ENCODE peak calls at places on chromosomes 3 and 15, in eight cellular contexts. R, O, P, D, E, L, Q and Y are unnamed samples.
A peak's percentile ranks its signal among the peaks of the same experiment; 100 is the strongest.

GRCh38 chr15:73927476-73928240 is 1.4 kb downstream of the LOXL1 start:
- DNase-seq in R (peak; percentile 72), O (peak; percentile 82), P (peak; percentile 83), D (peak; percentile 77), E (peak; percentile 68), L (peak; percentile 73), Q (no peak), Y (peak; percentile 82)

GRCh38 chr3:141360888-141361598 is 7.3 kb upstream of the ZBTB38 start:
- DNase-seq in R (no peak), O (no peak), P (no peak), D (no peak), E (no peak), L (no peak), Q (no peak), Y (no peak)

GRCh38 chr3:47899495-47900108 is 96.7 kb downstream of the DHX30 start:
- DNase-seq in R (no peak), O (no peak), P (no peak), D (no peak), E (no peak), L (no peak), Q (no peak), Y (no peak)

GRCh38 chr15:74244818-74245341 is 8.8 kb downstream of the CCDC33 start:
- DNase-seq in R (no peak), O (no peak), P (no peak), D (no peak), E (no peak), L (no peak), Q (no peak), Y (no peak)

GRCh38 chr3:131714585-131715220 is 211.9 kb upstream of the MRPL3 start:
- DNase-seq in R (no peak), O (no peak), P (no peak), D (no peak), E (no peak), L (no peak), Q (no peak), Y (no peak)

GRCh38 chr15:100987143-100987542 is 68.0 kb downstream of the LRRK1 start:
- DNase-seq in R (no peak), O (no peak), P (no peak), D (no peak), E (no peak), L (no peak), Q (no peak), Y (no peak)

GRCh38 chr3:191761906-191762305 is 300.9 kb downstream of the PYDC2 start:
- DNase-seq in R (no peak), O (no peak), P (no peak), D (no peak), E (no peak), L (no peak), Q (no peak), Y (no peak)

GRCh38 chr3:54817628-54818027 is 110.2 kb downstream of the LRTM1 start:
- DNase-seq in R (no peak), O (no peak), P (no peak), D (no peak), E (no peak), L (no peak), Q (no peak), Y (no peak)

GRCh38 chr3:143795849-143796248 is 52.4 kb downstream of the SLC9A9 start:
- DNase-seq in R (no peak), O (no peak), P (no peak), D (no peak), E (no peak), L (no peak), Q (no peak), Y (no peak)
- H3K4me3 ChIP-seq in R (no peak overlapping the region), O (no peak overlapping the region), P (no peak overlapping the region), D (no peak overlapping the region), E (no peak overlapping the region), L (no peak overlapping the region), Q (no peak overlapping the region), Y (no peak overlapping the region)

GRCh38 chr15:99085413-99086326 is 19.2 kb upstream of the SYNM start:
- DNase-seq in R (no peak), O (no peak), P (no peak), D (no peak), E (no peak), L (no peak), Q (no peak), Y (peak; percentile 58)
- H3K27me3 ChIP-seq in R (no peaks in the 10 kb centered on the region), O (no peaks in the 10 kb centered on the region), P (no peaks in the 10 kb centered on the region), D (no peaks in the 10 kb centered on the region), E (no peaks in the 10 kb centered on the region), L (no peaks in the 10 kb centered on the region), Q (no peaks in the 10 kb centered on the region), Y (no peaks in the 10 kb centered on the region)

GRCh38 chr3:196996454-196997265 is 28.0 kb upstream of the PIGZ start:
- DNase-seq in R (peak; percentile 36), O (no peak), P (no peak), D (no peak), E (no peak), L (no peak), Q (no peak), Y (no peak)

GRCh38 chr3:196997311-196997710 is 28.7 kb upstream of the PIGZ start:
- DNase-seq in R (peak; percentile 35), O (no peak), P (no peak), D (no peak), E (no peak), L (no peak), Q (no peak), Y (no peak)

GRCh38 chr3:196995027-196995426 is 26.4 kb upstream of the PIGZ start:
- DNase-seq in R (no peak), O (no peak), P (no peak), D (no peak), E (no peak), L (no peak), Q (no peak), Y (no peak)

GRCh38 chr3:196994056-196994455 is 25.4 kb upstream of the PIGZ start:
- DNase-seq in R (peak; percentile 18), O (no peak), P (no peak), D (no peak), E (no peak), L (no peak), Q (no peak), Y (no peak)

DNA sequence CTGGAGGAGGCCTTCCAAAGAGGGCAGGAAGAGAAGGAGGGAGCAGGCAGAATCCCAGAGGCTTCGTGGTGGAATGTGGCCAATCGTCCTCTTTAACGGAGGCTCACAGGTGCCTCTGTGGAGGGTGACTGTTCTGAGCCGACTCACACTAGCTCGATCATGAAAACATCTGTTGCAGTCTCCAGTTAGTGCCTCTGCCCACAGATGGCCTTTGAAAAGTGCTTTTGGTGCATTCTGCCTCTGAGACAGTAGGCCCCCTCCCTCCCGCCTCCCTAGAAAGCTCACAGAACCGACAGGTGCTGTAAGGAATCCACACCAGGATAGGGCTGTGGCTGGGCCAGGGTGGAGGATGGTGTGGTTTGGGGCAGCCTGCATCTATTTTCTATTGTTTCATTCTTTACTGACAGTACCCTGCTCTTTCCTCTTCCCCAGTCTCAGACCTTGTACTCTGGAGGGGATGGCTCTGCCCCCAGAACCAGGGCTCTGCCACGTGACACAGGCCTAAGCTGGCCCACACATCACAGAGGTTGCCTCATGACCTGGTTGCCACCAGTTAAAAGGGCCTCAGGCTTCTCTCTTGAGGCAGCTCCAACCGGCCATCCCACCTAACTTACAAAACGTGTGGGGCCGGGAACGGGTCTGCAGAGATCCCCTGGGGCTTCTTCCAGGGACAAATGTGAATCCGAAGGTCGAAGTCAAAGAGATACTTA is 27.2 kb upstream of the PIGZ start:
- DNase-seq in R (peak; percentile 27), O (no peak), P (no peak), D (no peak), E (no peak), L (peak; percentile 23), Q (peak; percentile 34), Y (no peak)
- H3K4me3 ChIP-seq in R (no peak overlapping the region), O (no peak overlapping the region), P (no peak overlapping the region), D (no peak overlapping the region), E (no peak overlapping the region), L (no peak overlapping the region), Q (no peak overlapping the region), Y (no peak overlapping the region)

GRCh38 chr3:128469584-128469983 is 2.9 kb upstream of the DNAJB8 start:
- DNase-seq in R (no peak), O (no peak), P (no peak), D (no peak), E (no peak), L (no peak), Q (no peak), Y (no peak)
- H3K27me3 ChIP-seq in R (no peaks in the 10 kb centered on the region), O (peaks cover 83% of the 10 kb centered on the region), P (no peaks in the 10 kb centered on the region), D (no peaks in the 10 kb centered on the region), E (no peaks in the 10 kb centered on the region), L (peaks cover 34% of the 10 kb centered on the region), Q (no peaks in the 10 kb centered on the region), Y (no peaks in the 10 kb centered on the region)

GRCh38 chr3:16040991-16041390 is 133.5 kb upstream of the GALNT15 start:
- DNase-seq in R (no peak), O (no peak), P (no peak), D (no peak), E (no peak), L (no peak), Q (no peak), Y (no peak)
- H3K4me3 ChIP-seq in R (no peak overlapping the region), O (no peak overlapping the region), P (no peak overlapping the region), D (no peak overlapping the region), E (no peak overlapping the region), L (no peak overlapping the region), Q (no peak overlapping the region), Y (no peak overlapping the region)